ENCODE peak calls at places on chromosomes 11 and 22, in four cellular contexts. X is astrocyte, C is GM23338, I is sigmoid colon. V is an unnamed sample.
A peak's percentile ranks its signal among the peaks of the same experiment; 100 is the strongest.

GRCh38 chr11:119339581-119340334 is 925 bp downstream of the C1QTNF5 start:
- DNase-seq in X (no peak), C (peak; percentile 88), I (peak; percentile 88), V (peak; percentile 57)

GRCh38 chr11:103903621-103904323 is 132.7 kb upstream of the DDI1 start:
- DNase-seq in X (no peak), C (no peak), I (no peak), V (no peak)

GRCh38 chr11:46413755-46414465 is 22.3 kb upstream of the CHRM4 start:
- DNase-seq in C (no peak), X (no peak), I (no peak), V (no peak)

GRCh38 chr11:30586251-30587144 is at the start of gene MPPED2:
- DNase-seq in C (peak; percentile 86), I (peak; percentile 77), X (no peak), V (peak; percentile 2)

GRCh38 chr11:20031155-20032001 is 128.9 kb downstream of the DBX1 start:
- DNase-seq in X (peak; percentile 99), C (peak; percentile 62), I (no peak), V (peak; percentile 88)

GRCh38 chr22:30566125-30566524 is 8.3 kb downstream of the GAL3ST1 start:
- DNase-seq in X (no peak), I (no peak), C (no peak), V (no peak)

GRCh38 chr22:28958611-28959010 is 75.2 kb downstream of the ZNRF3 start:
- DNase-seq in C (no peak), I (no peak), X (peak; percentile 34), V (peak; percentile 39)

GRCh38 chr11:79249341-79249993 is 191.4 kb downstream of the TENM4 start:
- DNase-seq in X (peak; percentile 57), C (no peak), I (no peak), V (peak; percentile 21)

GRCh38 chr11:11496879-11497278 is 124.9 kb downstream of the GALNT18 start:
- DNase-seq in C (no peak), I (no peak), X (no peak), V (no peak)

GRCh38 chr11:12053606-12054361 is 45.4 kb upstream of the DKK3 start:
- DNase-seq in C (no peak), I (peak; percentile 50), X (no peak), V (peak; percentile 92)

GRCh38 chr11:95325777-95326258 is 94.8 kb upstream of the SESN3 start:
- DNase-seq in C (no peak), X (no peak), I (no peak), V (no peak)

GRCh38 chr11:128379587-128380279 is 207.6 kb downstream of the ETS1 start:
- DNase-seq in I (no peak), C (no peak), X (no peak), V (no peak)

GRCh38 chr22:48503035-48503625 is 1324.5 kb downstream of the BRD1 start:
- DNase-seq in C (no peak), I (no peak), X (no peak), V (no peak)

DNA sequence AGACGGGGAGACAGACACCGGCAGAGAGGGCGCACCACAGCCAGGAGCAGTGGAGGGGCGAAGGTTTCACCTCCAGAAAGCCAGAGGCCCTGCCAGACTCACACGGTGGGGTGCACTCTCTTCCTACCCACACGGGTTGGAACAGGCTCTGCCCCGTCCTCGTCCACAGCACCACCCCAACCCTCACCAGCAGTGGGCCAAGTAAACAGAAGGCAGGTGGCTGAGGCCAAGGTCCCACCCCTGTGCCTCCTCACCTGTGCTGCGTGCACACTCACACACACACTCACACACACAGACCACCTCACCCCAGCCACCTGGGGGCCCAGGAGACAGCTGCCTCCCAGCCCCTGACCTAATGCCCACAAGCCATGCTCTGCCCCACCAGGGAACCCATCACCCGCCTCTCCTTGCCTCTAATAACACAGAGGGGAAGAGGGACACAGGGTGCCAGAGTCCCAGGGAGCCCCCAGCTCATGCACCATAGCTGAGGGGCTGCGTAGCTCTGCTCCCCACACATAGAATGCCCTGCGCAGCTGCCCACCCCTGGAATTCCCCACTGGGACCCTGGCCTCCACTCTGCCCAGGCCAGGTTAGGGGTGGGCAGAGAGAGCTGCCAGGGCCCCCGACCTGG is 3.1 kb downstream of the CYB5R3 start:
- DNase-seq in X (no peak), C (no peak), I (no peak), V (no peak)
- H3K4me3 ChIP-seq in X (no peak overlapping the region), C (no peak overlapping the region), I (peak overlapping the region; percentile 29), V (peak overlapping the region; percentile 22)

DNA sequence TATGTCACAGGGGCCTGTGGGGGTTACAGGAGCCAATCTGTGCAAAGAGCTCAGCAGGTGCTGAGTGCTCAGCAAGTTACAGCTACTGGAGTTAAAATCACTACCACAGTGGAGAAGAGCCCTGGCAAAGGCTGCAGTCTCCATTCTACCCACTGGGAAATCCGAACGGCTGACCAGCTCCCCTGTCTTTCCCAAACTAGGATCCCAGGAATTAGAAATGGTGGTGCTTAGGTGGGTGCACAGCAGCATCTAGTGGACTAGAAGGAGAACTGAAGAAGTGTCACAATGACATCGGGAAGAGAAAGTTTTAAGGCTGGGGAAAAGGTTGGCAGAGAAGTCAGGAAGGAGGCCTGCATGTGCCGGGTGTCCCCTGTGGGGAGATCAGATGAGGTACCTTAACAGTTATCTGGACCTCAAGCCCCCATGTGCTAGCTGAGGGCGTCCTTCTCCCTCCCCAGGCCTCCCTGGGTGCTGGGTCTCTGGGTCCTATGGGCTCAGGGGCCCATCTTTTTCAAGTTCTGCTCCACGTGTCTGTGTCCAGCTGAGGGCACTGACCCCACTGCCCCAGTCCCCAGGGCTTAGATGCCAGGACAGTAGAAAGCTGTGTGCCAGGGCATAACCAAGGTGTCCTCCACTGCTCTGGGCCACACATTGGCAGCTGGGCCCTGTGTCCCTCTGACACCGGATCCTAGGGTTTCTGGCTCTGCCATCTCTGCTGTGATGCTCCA is 1.9 kb downstream of the PIWIL3 start:
- DNase-seq in C (peak; percentile 93), X (peak; percentile 20), I (no peak), V (peak; percentile 53)
- TF ChIP-seq CTCF in C (peak; percentile 86), X (peak; percentile 72), I (no peak), V (peak; percentile 66)

GRCh38 chr11:120594746-120595145 is 83.2 kb downstream of the GRIK4 start:
- DNase-seq in X (no peak), I (no peak), C (no peak), V (no peak)
- H3K4me3 ChIP-seq in X (no peak overlapping the region), I (no peak overlapping the region), C (no peak overlapping the region), V (no peak overlapping the region)

GRCh38 chr11:125750629-125751028 is 4.5 kb downstream of the PATE1 start:
- DNase-seq in I (no peak), X (no peak), C (peak; percentile 55), V (no peak)
- TF ChIP-seq CTCF in I (no peak), X (no peak), C (peak; percentile 49), V (no peak)

DNA sequence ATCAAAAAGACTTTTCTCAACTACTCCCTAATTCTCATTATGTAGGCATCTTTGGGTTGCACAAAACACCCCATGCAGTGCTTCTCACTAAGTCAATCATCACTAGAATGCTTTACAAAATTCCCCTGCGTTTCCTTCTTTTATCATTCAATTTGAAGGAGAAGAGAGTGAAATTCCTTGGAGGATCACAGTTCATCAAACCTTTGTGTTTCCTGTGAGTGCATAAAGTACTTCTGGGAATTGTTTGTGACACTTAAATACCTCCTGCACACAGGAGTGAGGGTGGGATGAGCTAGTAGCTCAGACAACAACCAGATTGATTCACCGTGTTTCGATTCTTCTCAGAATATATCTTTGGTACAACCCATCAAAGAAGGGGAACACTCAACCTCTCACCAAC is 3.7 kb upstream of the OR5AR1 start:
- DNase-seq in X (no peak), C (peak; percentile 89), I (no peak), V (no peak)
- H3K4me3 ChIP-seq in X (no peak overlapping the region), C (peak overlapping the region; percentile 12), I (no peak overlapping the region), V (no peak overlapping the region)

GRCh38 chr22:26615830-26616435 is 1.9 kb downstream of the CRYBB1 start:
- DNase-seq in X (no peak), I (no peak), C (no peak), V (no peak)
- TF ChIP-seq CTCF in X (no peak), I (no peak), C (no peak), V (no peak)

GRCh38 chr11:65538915-65539374 is 14.1 kb downstream of the SCYL1 start:
- DNase-seq in C (peak; percentile 78), X (no peak), I (no peak), V (no peak)
- H3K4me3 ChIP-seq in C (peak overlapping the region; percentile 73), X (no peak overlapping the region), I (no peak overlapping the region), V (no peak overlapping the region)

DNA sequence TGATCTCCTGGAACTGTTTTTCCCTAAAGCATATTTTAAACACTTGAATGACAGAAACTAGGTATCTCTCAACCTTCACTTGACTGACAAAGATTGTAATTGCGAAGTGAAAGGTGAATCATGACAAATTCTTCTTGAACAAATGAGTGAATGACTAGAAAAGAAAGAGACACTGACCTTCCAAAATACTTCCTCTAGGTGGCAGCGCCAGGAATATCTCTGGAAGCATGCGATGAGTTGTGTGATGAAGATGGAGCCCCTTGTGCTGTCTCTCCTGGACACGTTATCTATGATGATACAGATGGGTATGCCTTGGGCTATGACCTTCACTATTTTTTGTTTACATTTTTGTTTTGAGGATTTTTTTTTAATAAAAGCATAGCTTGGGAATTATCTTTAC is 7.0 kb upstream of the CASP12 start:
- DNase-seq in C (peak; percentile 63), I (no peak), X (no peak), V (no peak)
- TF ChIP-seq CTCF in C (peak; percentile 51), I (no peak), X (no peak), V (no peak)

GRCh38 chr22:45612451-45612901 is 59.2 kb upstream of the ATXN10 start:
- DNase-seq in X (peak; percentile 84), C (no peak), I (peak; percentile 84), V (peak; percentile 86)
- H3K4me3 ChIP-seq in X (peak overlapping the region; percentile 16), C (no peak overlapping the region), I (peak overlapping the region; percentile 17), V (peak overlapping the region; percentile 49)

V was measured in fibroblast of the aortic adventitia.